ENCODE peak calls at places on chromosomes 2 and 18, in four cellular contexts. H, D, Y and V are unnamed samples.
A peak's percentile ranks its signal among the peaks of the same experiment; 100 is the strongest.

GRCh38 chr2:105261061-105261460 is 19.5 kb downstream of the GPR45 start:
- DNase-seq in H (no peak), D (peak; percentile 75), Y (no peak), V (no peak)

GRCh38 chr18:21134895-21135294 is 23.3 kb upstream of the ROCK1 start:
- DNase-seq in H (no peak), D (peak; percentile 43), Y (peak; percentile 23), V (no peak)

GRCh38 chr2:193584522-193584938 is 1389.8 kb upstream of the TMEFF2 start:
- DNase-seq in H (peak; percentile 14), D (no peak), Y (peak; percentile 51), V (peak; percentile 31)

GRCh38 chr2:95043300-95043786 is 17.8 kb downstream of the MAL start:
- DNase-seq in H (peak; percentile 20), D (peak; percentile 98), Y (peak; percentile 76), V (no peak)

GRCh38 chr2:211205358-211205757 is 649.0 kb downstream of the CPS1 start:
- DNase-seq in H (no peak), D (no peak), Y (no peak), V (no peak)

GRCh38 chr2:135676031-135676430 is 65.6 kb upstream of the UBXN4 start:
- DNase-seq in H (no peak), D (no peak), Y (no peak), V (no peak)

GRCh38 chr2:150063950-150064549 is 423.4 kb downstream of the RND3 start:
- DNase-seq in H (no peak), D (no peak), Y (no peak), V (no peak)

GRCh38 chr2:84801816-84802215 is 79.1 kb downstream of the TRABD2A start:
- DNase-seq in H (no peak), D (peak; percentile 21), Y (no peak), V (no peak)

GRCh38 chr2:98438190-98439133 is 6.2 kb upstream of the INPP4A start:
- DNase-seq in H (no peak), D (no peak), Y (peak; percentile 71), V (peak; percentile 55)

GRCh38 chr2:227939271-227940027 is 68.0 kb downstream of the DAW1 start:
- DNase-seq in H (no peak), D (peak; percentile 56), Y (peak; percentile 65), V (peak; percentile 26)

GRCh38 chr2:26941486-26941885 is 29.0 kb upstream of the MAPRE3 start:
- DNase-seq in H (no peak), D (no peak), Y (no peak), V (no peak)

GRCh38 chr18:79772108-79772864 is 25.5 kb upstream of the KCNG2 start:
- DNase-seq in H (no peak), D (no peak), Y (no peak), V (no peak)

DNA sequence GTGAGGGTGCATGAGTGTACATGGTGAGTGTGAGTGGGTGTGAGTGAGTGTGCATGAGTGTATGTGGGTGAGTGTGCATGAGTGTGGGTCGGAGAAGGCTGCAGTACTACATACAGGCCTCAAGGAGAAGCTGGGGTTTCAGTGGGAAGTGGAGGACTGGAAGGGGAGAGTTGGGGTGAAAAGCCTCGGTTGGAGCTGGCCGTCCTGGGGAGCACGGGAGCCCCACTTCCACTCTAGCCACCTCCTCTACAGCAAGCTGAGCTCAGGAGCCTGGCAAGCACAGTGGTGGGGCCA is 68.7 kb upstream of the HPCAL1 start:
- DNase-seq in H (no peak), D (no peak), Y (no peak), V (no peak)
- TF ChIP-seq CTCF in H (no peak), D (no peak), Y (no peak), V (no peak)

DNA sequence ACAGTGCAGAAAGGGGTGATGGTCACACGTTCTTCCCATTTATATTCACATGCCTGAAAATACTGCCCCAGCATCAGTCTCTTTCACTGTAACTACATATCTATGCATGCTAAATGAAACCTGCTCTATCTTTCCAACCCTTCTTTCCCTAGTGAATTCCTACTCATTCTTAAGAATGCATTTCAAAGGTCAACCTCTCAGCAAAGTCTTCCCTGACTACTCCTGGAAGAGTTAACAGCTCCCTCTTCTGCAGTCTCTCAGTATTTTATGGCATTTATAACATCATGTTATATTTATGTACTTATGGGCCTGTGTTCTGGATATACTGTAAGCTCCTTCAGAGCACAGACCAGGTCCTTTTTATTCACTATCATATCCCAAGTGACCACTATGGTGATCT is 71.7 kb upstream of the GALNT5 start:
- DNase-seq in H (no peak), D (peak; percentile 81), Y (no peak), V (no peak)
- TF ChIP-seq CTCF in H (no peak), D (peak; percentile 14), Y (no peak), V (no peak)

GRCh38 chr2:207766697-207767460 is 2.8 kb downstream of the FZD5 start:
- DNase-seq in H (no peak), D (no peak), Y (peak; percentile 7), V (peak; percentile 56)
- TF ChIP-seq CTCF in H (no peak), D (no peak), Y (no peak), V (no peak)

GRCh38 chr2:191115801-191116200 is 35.0 kb downstream of the STAT4 start:
- DNase-seq in H (no peak), D (no peak), Y (peak; percentile 6), V (no peak)
- TF ChIP-seq CTCF in H (no peak), D (no peak), Y (no peak), V (no peak)

GRCh38 chr2:161004379-161004778 is 155.8 kb upstream of the TANK start:
- DNase-seq in H (no peak), D (peak; percentile 42), Y (no peak), V (no peak)
- TF ChIP-seq CTCF in H (peak; percentile 59), D (peak; percentile 47), Y (no peak), V (no peak)

DNA sequence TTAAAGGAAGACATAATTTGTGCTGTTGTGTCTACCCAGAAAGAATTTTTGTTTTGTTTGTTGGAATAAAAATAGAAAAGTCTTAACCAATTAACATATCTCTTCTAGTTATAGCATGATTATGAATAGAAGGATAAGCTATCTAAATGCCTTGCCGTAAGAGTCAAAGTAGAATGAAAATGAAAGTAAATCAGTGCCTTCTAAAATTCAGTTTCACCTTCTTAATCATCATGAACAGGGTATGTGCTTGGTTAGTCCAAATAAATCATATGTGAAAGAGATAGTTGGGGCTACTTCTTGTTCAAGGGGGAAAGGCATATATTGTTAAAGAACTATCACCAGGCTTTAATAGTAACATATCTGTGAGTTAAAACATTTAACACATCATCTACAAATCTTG is 91.5 kb downstream of the GULP1 start:
- DNase-seq in H (no peak), D (peak; percentile 40), Y (no peak), V (no peak)
- TF ChIP-seq CTCF in H (no peak), D (no peak), Y (no peak), V (no peak)